ENCODE peak calls at places on chromosome 1, in nine cellular contexts. Z, B, K, A, U, G, F, H and C are unnamed samples.

GRCh38 chr1:94456736-94457135 is 38.5 kb downstream of the ABCD3 start:
- DNase-seq in Z (no peak), B (no peak), K (no peak), A (no peak), U (no peak), G (no peak), F (no peak), H (no peak), C (no peak)

GRCh38 chr1:172727956-172728603 is 69.2 kb downstream of the FASLG start:
- DNase-seq in Z (no peak), B (peak; percentile 71), K (no peak), A (peak; percentile 2), U (no peak), G (peak; percentile 54), F (no peak), H (peak; percentile 63), C (no peak)

GRCh38 chr1:25019351-25020172 is 89.5 kb upstream of the RUNX3 start:
- DNase-seq in Z (no peak), B (no peak), K (no peak), A (no peak), U (peak; percentile 81), G (no peak), F (no peak), H (no peak), C (peak; percentile 67)

GRCh38 chr1:2946291-2946690 is 75.0 kb upstream of the ACTRT2 start:
- DNase-seq in Z (no peak), B (no peak), K (no peak), A (peak; percentile 39), U (no peak), G (no peak), F (no peak), H (no peak), C (no peak)

GRCh38 chr1:77671836-77672235 is 10.6 kb downstream of the ZZZ3 start:
- DNase-seq in Z (no peak), B (no peak), K (no peak), A (no peak), U (no peak), G (no peak), F (no peak), H (no peak), C (no peak)

GRCh38 chr1:64966158-64966963 is at the start of gene JAK1:
- DNase-seq in Z (peak; percentile 94), B (peak; percentile 54), K (peak; percentile 80), A (peak; percentile 99), U (peak; percentile 89), G (peak; percentile 52), F (peak; percentile 96), H (no peak), C (peak; percentile 84)

GRCh38 chr1:3907031-3907534 is 7.0 kb upstream of the C1orf174 start:
- DNase-seq in Z (peak; percentile 55), B (no peak), K (no peak), A (peak; percentile 86), U (no peak), G (no peak), F (no peak), H (no peak), C (no peak)

GRCh38 chr1:36951761-36952160 is 82.6 kb downstream of the GRIK3 start:
- DNase-seq in Z (no peak), B (no peak), K (no peak), A (no peak), U (no peak), G (no peak), F (no peak), H (no peak), C (no peak)

GRCh38 chr1:198860371-198860770 is 221.5 kb downstream of the PTPRC start:
- DNase-seq in Z (no peak), B (no peak), K (no peak), A (no peak), U (no peak), G (no peak), F (no peak), H (no peak), C (no peak)

GRCh38 chr1:221532071-221532755 is 209.7 kb downstream of the DUSP10 start:
- DNase-seq in Z (no peak), B (no peak), K (no peak), A (no peak), U (no peak), G (no peak), F (no peak), H (no peak), C (no peak)

GRCh38 chr1:55534565-55535091 is 319.5 kb upstream of the USP24 start:
- DNase-seq in Z (peak; percentile 15), B (peak; percentile 53), K (no peak), A (no peak), U (no peak), G (no peak), F (no peak), H (no peak), C (no peak)

GRCh38 chr1:203996126-203996525 is 76.8 kb upstream of the SOX13 start:
- DNase-seq in Z (peak; percentile 45), B (peak; percentile 59), K (no peak), A (no peak), U (no peak), G (no peak), F (no peak), H (no peak), C (no peak)

GRCh38 chr1:112341986-112342385 is 54.0 kb upstream of the CTTNBP2NL start:
- DNase-seq in Z (no peak), B (no peak), K (no peak), A (no peak), U (no peak), G (no peak), F (no peak), H (no peak), C (no peak)

GRCh38 chr1:53572061-53572801 is 113.0 kb downstream of the DMRTB1 start:
- DNase-seq in Z (no peak), B (no peak), K (no peak), A (peak; percentile 87), U (no peak), G (no peak), F (peak; percentile 81), H (peak; percentile 15), C (no peak)

GRCh38 chr1:169060010-169060722 is 46.3 kb upstream of the ATP1B1 start:
- DNase-seq in Z (no peak), B (peak; percentile 85), K (no peak), A (no peak), U (no peak), G (no peak), F (peak; percentile 49), H (no peak), C (no peak)

GRCh38 chr1:212692774-212693644 is 6.6 kb downstream of the BATF3 start:
- DNase-seq in Z (no peak), B (no peak), K (no peak), A (peak; percentile 96), U (no peak), G (no peak), F (no peak), H (no peak), C (no peak)

GRCh38 chr1:22024485-22025367 is 23.3 kb downstream of the CELA3A start:
- DNase-seq in Z (peak; percentile 45), B (peak; percentile 72), K (peak; percentile 67), A (peak; percentile 86), U (peak; percentile 81), G (peak; percentile 58), F (peak; percentile 78), H (peak; percentile 54), C (no peak)
- TF ChIP-seq CTCF in Z (no peak), B (peak; percentile 51), K (peak; percentile 41), A (no peak), U (peak; percentile 9), G (no peak), F (peak; percentile 30), H (no peak), C (no peak)

GRCh38 chr1:21659924-21660326 is 9.2 kb downstream of the RAP1GAP start:
- DNase-seq in Z (no peak), B (no peak), K (no peak), A (peak; percentile 77), U (no peak), G (no peak), F (no peak), H (no peak), C (peak; percentile 12)

GRCh38 chr1:21655748-21656147 is 13.4 kb downstream of the RAP1GAP start:
- DNase-seq in Z (no peak), B (peak; percentile 33), K (no peak), A (peak; percentile 93), U (no peak), G (no peak), F (no peak), H (peak; percentile 49), C (no peak)

GRCh38 chr1:21659099-21659923 is 9.8 kb downstream of the RAP1GAP start:
- DNase-seq in Z (peak; percentile 90), B (peak; percentile 58), K (peak; percentile 71), A (peak; percentile 99), U (peak; percentile 61), G (peak; percentile 71), F (peak; percentile 91), H (peak; percentile 51), C (peak; percentile 77)

GRCh38 chr1:21655259-21655658 is 13.9 kb downstream of the RAP1GAP start:
- DNase-seq in Z (no peak), B (no peak), K (no peak), A (peak; percentile 85), U (no peak), G (no peak), F (no peak), H (no peak), C (no peak)

DNA sequence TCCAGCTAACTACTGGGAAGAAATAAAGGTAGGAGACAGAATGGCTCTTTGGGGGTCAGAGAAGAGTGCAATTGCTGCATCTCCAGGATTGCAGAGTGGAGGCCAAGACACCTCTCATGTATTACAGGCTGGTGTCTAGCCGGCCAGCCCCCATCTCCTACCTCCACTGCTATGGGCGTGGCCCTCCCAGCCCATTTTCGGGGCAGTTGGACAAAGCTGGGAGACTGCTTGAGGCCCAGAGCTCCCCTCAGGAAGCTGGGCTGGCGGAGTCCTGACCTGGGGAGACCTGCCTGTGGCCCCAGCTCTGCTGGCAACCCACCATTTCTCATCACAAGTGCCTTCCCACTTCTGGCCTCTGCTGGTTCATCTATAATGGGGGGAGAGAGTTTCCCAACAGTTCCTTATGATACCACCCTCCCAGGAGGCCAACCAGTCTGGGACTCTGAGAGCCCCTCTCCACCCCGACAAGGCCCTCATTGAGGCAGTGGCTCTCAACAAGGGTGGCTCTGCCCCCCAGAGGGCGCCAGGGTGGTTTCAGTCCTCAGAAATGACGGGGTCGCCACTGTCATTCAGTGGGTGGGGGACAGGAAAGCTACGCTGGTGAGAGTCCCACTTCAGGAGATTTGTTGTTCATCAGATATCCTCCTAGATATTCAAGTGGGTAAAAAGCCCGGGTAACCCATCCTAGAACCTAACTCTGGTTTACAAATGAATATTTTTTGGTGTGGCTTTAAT is 11.5 kb downstream of the RAP1GAP start:
- DNase-seq in Z (no peak), B (no peak), K (no peak), A (peak; percentile 83), U (no peak), G (no peak), F (no peak), H (no peak), C (no peak)
- TF ChIP-seq CTCF in Z (no peak), B (peak; percentile 21), K (no peak), A (no peak), U (no peak), G (no peak), F (no peak), H (peak; percentile 19), C (no peak)

GRCh38 chr1:35511305-35511704 is 45.9 kb downstream of the KIAA0319L start:
- DNase-seq in Z (no peak), B (no peak), K (no peak), A (no peak), U (no peak), G (no peak), F (no peak), H (no peak), C (no peak)
- TF ChIP-seq CTCF in Z (no peak), B (no peak), K (no peak), A (no peak), U (no peak), G (no peak), F (no peak), H (no peak), C (no peak)

GRCh38 chr1:85078903-85079302 is 30.6 kb upstream of the MCOLN3 start:
- DNase-seq in Z (no peak), B (no peak), K (no peak), A (peak; percentile 76), U (no peak), G (no peak), F (peak; percentile 23), H (no peak), C (no peak)
- TF ChIP-seq CTCF in Z (no peak), B (peak; percentile 24), K (no peak), A (peak; percentile 44), U (no peak), G (no peak), F (peak; percentile 28), H (no peak), C (no peak)